ENCODE peak calls at places on chromosomes 16 and 17, in nine cellular contexts. H is astrocyte; E is effector memory CD4-positive, alpha-beta T cell; P is upper lobe of right lung; F is heart right ventricle; G is stomach; R is IMR-90; X is neural progenitor cell; N is K562. T is an unnamed sample. For H3K4me1, the result is how much of the 10 kb centered on the place peaks cover.

GRCh38 chr16:46911650-46912049 is 27.5 kb downstream of the GPT2 start:
- DNase-seq in H (no peak), E (no peak), P (no peak), F (no peak), G (no peak), R (no peak), X (no peak), N (no peak), T (no peak)

GRCh38 chr16:66254751-66255150 is 111.7 kb upstream of the CDH5 start:
- DNase-seq in H (peak), E (no peak), P (no peak), F (no peak), G (no peak), R (peak), X (no peak), N (no peak), T (no peak)

GRCh38 chr17:81544281-81544974 is 7.7 kb downstream of the FAAP100 start:
- DNase-seq in H (no peak), E (no peak), P (no peak), F (no peak), G (no peak), R (no peak), X (no peak), N (no peak), T (no peak)

GRCh38 chr16:17161034-17161433 is 309.7 kb downstream of the XYLT1 start:
- DNase-seq in H (no peak), E (no peak), P (no peak), F (no peak), G (no peak), R (no peak), X (peak), N (no peak), T (no peak)

GRCh38 chr16:13883881-13884280 is 36.1 kb upstream of the ERCC4 start:
- DNase-seq in H (peak), E (no peak), P (no peak), F (no peak), G (no peak), R (no peak), X (no peak), N (no peak), T (no peak)

GRCh38 chr16:9333515-9333914 is 242.1 kb downstream of the HAPSTR1 start:
- DNase-seq in H (no peak), E (no peak), P (no peak), F (no peak), G (no peak), R (no peak), X (no peak), N (no peak), T (no peak)

GRCh38 chr17:14779236-14779635 is 478.4 kb downstream of the HS3ST3B1 start:
- DNase-seq in H (no peak), E (no peak), P (no peak), F (no peak), G (no peak), R (no peak), X (no peak), N (no peak), T (no peak)

GRCh38 chr17:45320931-45321461 is 4.2 kb upstream of the MAP3K14 start:
- DNase-seq in H (peak), E (no peak), P (no peak), F (no peak), G (no peak), R (peak), X (no peak), N (peak), T (no peak)

GRCh38 chr17:38897176-38897575 is 27.3 kb downstream of the LASP1 start:
- DNase-seq in H (no peak), E (no peak), P (no peak), F (peak), G (no peak), R (peak), X (no peak), N (no peak), T (peak)

GRCh38 chr16:28304214-28304613 is 11.9 kb downstream of the SBK1 start:
- DNase-seq in H (peak), E (no peak), P (no peak), F (peak), G (peak), R (peak), X (peak), N (peak), T (peak)

GRCh38 chr17:50136096-50136687 is 6.2 kb upstream of the SAMD14 start:
- DNase-seq in H (no peak), E (no peak), P (no peak), F (no peak), G (no peak), R (no peak), X (no peak), N (no peak), T (no peak)

GRCh38 chr16:716250-716607 is 1.3 kb downstream of the METRN start:
- DNase-seq in H (peak), E (no peak), P (no peak), F (no peak), G (peak), R (no peak), X (peak), N (peak), T (peak)

GRCh38 chr17:72416054-72416691 is 295.4 kb downstream of the SOX9 start:
- DNase-seq in H (peak), E (no peak), P (no peak), F (no peak), G (no peak), R (no peak), X (peak), N (no peak), T (no peak)

GRCh38 chr17:41464682-41465081 is 2.5 kb downstream of the KRT32 start:
- DNase-seq in H (peak), E (no peak), P (no peak), F (peak), G (peak), R (peak), X (no peak), N (no peak), T (peak)

GRCh38 chr16:27238016-27238587 is 30.5 kb downstream of the NSMCE1 start:
- DNase-seq in H (no peak), E (no peak), P (peak), F (peak), G (peak), R (no peak), X (no peak), N (no peak), T (no peak)

GRCh38 chr16:66961065-66961744 is at the start of gene CES3:
- DNase-seq in H (peak), E (peak), P (peak), F (no peak), G (peak), R (peak), X (peak), N (peak), T (peak)

GRCh38 chr17:4008082-4008435 is 43.8 kb upstream of the ATP2A3 start:
- DNase-seq in H (no peak), E (no peak), P (no peak), F (no peak), G (no peak), R (peak), X (no peak), N (no peak), T (no peak)

GRCh38 chr17:72158895-72159885 is 38.4 kb downstream of the SOX9 start:
- DNase-seq in H (peak), E (no peak), P (no peak), F (no peak), G (no peak), R (peak), X (no peak), N (no peak), T (no peak)

GRCh38 chr17:2017274-2017941 is 7.7 kb downstream of the RTN4RL1 start:
- DNase-seq in H (no peak), E (no peak), P (no peak), F (no peak), G (no peak), R (no peak), X (no peak), N (no peak), T (no peak)

GRCh38 chr17:81330884-81331245 is 35.8 kb upstream of the SLC38A10 start:
- DNase-seq in H (no peak), E (no peak), P (no peak), F (no peak), G (no peak), R (no peak), X (no peak), N (no peak), T (no peak)

GRCh38 chr17:18246880-18247612 is 11.5 kb downstream of the FLII start:
- DNase-seq in H (no peak), E (no peak), P (peak), F (peak), G (peak), R (peak), X (peak), N (peak), T (peak)

GRCh38 chr16:22318690-22319358 is 21.6 kb downstream of the POLR3E start:
- DNase-seq in H (no peak), E (peak), P (peak), F (no peak), G (peak), R (peak), X (peak), N (peak), T (peak)

GRCh38 chr17:41660221-41660711 is 28.4 kb upstream of the EIF1 start:
- DNase-seq in H (no peak), E (no peak), P (no peak), F (no peak), G (no peak), R (no peak), X (no peak), N (no peak), T (no peak)

GRCh38 chr16:4679156-4679853 is 14.1 kb upstream of the NUDT16L1 start:
- DNase-seq in H (no peak), E (no peak), P (no peak), F (no peak), G (peak), R (no peak), X (no peak), N (no peak), T (no peak)

GRCh38 chr17:83160443-83161297 is 81.3 kb downstream of the METRNL start:
- DNase-seq in H (no peak), E (no peak), P (peak), F (no peak), G (no peak), R (no peak), X (no peak), N (no peak), T (peak)

GRCh38 chr16:29815032-29815721 is 775 bp upstream of the PAGR1 start:
- DNase-seq in H (no peak), E (no peak), P (peak), F (peak), G (no peak), R (no peak), X (peak), N (peak), T (peak)

GRCh38 chr17:12644623-12645022 is 21.1 kb upstream of the MYOCD start:
- DNase-seq in H (no peak), E (no peak), P (no peak), F (no peak), G (no peak), R (no peak), X (no peak), N (no peak), T (no peak)

GRCh38 chr17:42341568-42341967 is 46.7 kb downstream of the STAT3 start:
- DNase-seq in H (no peak), E (no peak), P (no peak), F (no peak), G (no peak), R (no peak), X (no peak), N (no peak), T (no peak)

GRCh38 chr16:89078172-89078571 is 15.5 kb upstream of the ACSF3 start:
- DNase-seq in H (no peak), E (no peak), P (no peak), F (no peak), G (no peak), R (no peak), X (no peak), N (no peak), T (no peak)

GRCh38 chr16:2691491-2692248 is 9.3 kb downstream of the KCTD5 start:
- DNase-seq in H (no peak), E (no peak), P (no peak), F (no peak), G (peak), R (no peak), X (no peak), N (no peak), T (peak)

DNA sequence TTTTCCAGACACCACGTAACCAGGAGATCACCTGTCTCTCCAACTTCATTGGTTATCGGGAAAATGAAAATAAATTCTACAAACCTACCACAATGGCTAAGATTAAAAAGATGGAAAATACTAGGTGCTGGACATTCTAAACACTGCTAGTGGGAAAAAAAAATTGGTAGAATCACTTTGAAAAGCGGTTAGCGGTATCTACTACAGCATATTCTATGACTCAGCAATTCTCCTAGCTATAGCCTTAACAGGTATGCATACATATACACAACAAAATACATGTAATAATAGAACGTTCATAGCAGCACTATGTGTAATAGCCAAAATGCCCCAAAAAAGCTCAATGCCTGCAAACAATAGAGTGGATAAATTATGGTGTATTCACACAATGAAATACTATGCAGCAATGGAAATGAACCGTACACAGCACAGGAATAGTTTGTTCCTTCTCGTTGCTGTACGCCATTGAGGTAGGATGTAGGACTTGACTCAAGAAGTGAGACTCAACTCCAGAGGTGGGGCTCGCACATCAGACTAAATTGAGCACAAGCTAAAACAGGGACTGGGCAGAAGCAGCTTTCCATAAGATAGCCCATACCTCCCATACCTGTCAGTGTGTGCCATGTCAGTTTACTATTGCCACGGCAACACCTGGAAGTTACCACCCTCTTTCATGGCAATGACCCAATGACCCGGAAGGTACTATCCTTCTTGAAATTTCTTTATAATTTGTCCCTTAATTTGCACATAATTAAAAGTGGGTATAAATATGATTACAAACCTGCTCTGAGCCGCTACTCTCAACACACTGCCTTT is 44.8 kb downstream of the RNF157 start:
- DNase-seq in H (no peak), E (no peak), P (no peak), F (no peak), G (no peak), R (no peak), X (no peak), N (no peak), T (no peak)
- H3K4me1 ChIP-seq in H (under half), E (half or more), P (under half), F (under half), G (under half), R (under half), X (under half), N (half or more), T (under half)

DNA sequence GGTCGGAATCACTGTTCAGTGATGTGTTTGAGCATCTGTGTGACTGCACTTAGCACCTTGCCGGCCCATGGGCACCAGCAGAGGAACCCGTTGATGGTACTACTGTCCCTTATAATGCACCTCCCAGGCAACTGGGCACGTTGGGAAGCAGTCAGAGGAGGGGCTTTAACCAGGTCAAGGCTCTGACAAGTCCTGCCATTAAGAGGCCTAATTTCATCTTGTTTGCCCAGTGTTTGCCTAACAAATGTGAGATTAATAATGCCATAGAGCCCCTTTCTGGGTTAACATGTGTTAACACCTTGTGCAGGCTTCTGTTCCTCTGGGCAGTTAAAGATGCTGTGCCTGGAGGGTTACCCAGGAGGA is 101.7 kb upstream of the PLCG2 start:
- DNase-seq in H (no peak), E (no peak), P (no peak), F (no peak), G (no peak), R (no peak), X (no peak), N (no peak), T (no peak)
- H3K4me3 ChIP-seq in H (no peak), E (no peak), P (no peak), F (no peak), G (no peak), R (no peak), X (no peak), N (no peak), T (no peak)

DNA sequence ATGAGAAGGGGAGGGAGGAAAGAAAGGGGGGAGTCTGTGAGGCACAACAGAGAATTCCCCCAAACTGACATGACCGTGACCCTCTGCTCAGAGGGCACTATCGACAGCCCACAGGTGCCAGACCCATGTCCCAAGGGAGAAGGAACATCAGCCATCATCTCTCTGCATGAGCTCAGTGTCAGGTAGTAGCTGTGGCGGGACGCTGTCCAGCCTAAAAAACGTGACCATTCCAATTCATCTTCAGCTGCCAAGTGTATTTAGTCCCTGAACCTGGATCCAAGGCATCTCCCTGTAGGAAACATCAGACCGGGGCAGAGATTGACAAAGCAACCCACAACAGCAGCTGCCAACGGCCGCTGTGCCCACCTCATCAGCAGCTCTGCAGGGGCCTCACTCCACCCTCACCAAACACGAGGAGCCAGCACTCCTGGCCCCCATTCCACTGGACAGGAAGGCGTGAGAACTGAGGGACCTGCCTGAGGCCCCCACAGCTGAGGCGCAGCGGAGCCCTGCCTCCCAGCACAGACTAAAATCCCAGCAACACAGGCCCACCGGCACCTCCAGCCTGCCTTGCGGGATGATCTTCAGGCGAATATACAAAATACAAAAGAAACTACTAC is 8.6 kb downstream of the TAF1C start:
- DNase-seq in H (no peak), E (no peak), P (no peak), F (no peak), G (no peak), R (no peak), X (no peak), N (no peak), T (no peak)
- H3K27ac ChIP-seq in H (peak), E (no peak), P (peak), F (peak), G (peak), R (peak), X (no peak), N (no peak), T (peak)

GRCh38 chr16:79847569-79847968 is 247.0 kb upstream of the MAF start:
- DNase-seq in H (no peak), E (no peak), P (no peak), F (no peak), G (no peak), R (no peak), X (no peak), N (no peak), T (no peak)
- H3K4me1 ChIP-seq in H (under half), E (under half), P (under half), F (under half), G (under half), R (under half), X (under half), N (under half), T (under half)

DNA sequence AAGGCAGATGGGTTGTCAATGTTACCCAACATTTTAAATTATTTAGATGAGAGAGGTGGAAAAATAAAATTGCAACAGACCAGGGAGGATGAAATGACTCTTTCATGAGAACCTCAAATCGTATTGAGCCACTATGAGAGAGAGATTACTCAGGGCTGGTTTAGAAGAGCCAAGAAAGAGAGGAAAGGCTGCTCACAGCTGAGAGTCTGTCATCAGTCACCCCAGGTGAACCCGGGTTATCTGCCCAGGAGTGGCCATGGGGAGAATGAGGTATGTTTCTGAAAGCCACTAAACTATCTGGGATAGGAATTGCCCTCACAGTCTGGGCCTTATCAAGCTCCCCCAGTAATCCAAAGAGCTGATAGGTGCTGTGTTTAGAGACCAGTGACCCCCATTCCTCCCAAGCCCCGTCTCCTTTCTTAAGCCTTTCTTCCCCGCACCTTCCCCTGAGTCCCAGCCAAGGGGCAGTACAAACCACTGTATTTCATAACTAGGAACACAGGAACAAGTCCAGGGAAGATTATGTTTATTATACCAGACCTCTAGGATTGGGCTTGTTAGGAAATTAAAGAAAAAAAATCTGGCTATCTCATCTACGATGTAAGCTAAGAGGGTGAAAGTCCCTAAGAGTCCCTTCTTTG is 158.9 kb upstream of the NOL11 start:
- DNase-seq in H (no peak), E (no peak), P (no peak), F (no peak), G (no peak), R (peak), X (no peak), N (no peak), T (no peak)
- H3K4me3 ChIP-seq in H (no peak), E (no peak), P (no peak), F (no peak), G (no peak), R (no peak), X (no peak), N (no peak), T (no peak)

GRCh38 chr17:35716173-35716572 is 15.3 kb upstream of the RASL10B start:
- DNase-seq in H (no peak), E (no peak), P (no peak), F (no peak), G (no peak), R (no peak), X (no peak), N (no peak), T (no peak)

GRCh38 chr17:35715416-35715815 is 16.0 kb upstream of the RASL10B start:
- DNase-seq in H (no peak), E (no peak), P (no peak), F (no peak), G (no peak), R (no peak), X (peak), N (no peak), T (no peak)

GRCh38 chr17:35714988-35715387 is 16.5 kb upstream of the RASL10B start:
- DNase-seq in H (no peak), E (no peak), P (no peak), F (no peak), G (no peak), R (no peak), X (no peak), N (no peak), T (no peak)

GRCh38 chr17:35709874-35710273 is 21.6 kb upstream of the RASL10B start:
- DNase-seq in H (no peak), E (no peak), P (no peak), F (no peak), G (no peak), R (peak), X (no peak), N (no peak), T (no peak)

DNA sequence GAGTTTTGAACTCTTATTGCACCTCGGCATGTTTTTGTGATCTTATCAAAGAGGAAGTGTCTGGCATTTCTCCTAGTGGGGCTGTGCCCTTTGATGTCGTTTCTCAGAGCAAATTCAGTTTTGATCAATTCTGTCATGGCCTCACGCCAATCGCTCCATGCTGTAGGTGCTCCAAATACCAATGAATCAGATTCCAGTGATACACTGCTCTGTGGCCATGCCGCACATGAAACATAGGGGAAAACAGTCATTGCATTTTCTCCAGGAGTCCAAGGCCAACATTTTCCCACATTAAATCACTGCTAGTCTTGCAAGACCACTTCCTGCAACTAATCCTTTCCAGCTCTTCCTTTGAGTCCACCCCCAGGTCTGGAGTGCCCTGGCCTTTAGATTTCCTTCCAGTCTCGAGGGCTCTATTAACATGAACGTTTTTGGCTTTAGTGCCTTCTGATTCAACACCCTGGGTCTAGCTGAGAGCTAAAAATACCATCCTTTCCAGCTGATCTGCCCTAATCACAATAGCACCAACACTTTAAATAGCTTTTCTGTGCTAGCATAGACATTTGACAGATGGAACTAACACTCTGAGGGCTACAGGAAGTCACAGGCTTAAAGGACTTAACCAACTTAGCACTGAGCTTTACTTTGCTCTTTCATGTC is 18.2 kb upstream of the RASL10B start:
- DNase-seq in H (peak), E (no peak), P (no peak), F (peak), G (no peak), R (peak), X (no peak), N (no peak), T (no peak)
- H3K27ac ChIP-seq in H (peak), E (no peak), P (no peak), F (peak), G (no peak), R (no peak), X (no peak), N (no peak), T (no peak)

T was measured in testis.